ENCODE peak calls at places on chromosome 5, in five cellular contexts. One of them, this sample, is unnamed.

GRCh38 chr5:93145767-93146166 is 435.3 kb downstream of the NR2F1-AS1 start:
- DNase-seq in pons: no peak
- DNase-seq in EH: peak; percentile 40
- DNase-seq in kidney tubule cell: no peak
- DNase-seq in AG20443: peak; percentile 24
- DNase-seq in this sample: peak; percentile 23

GRCh38 chr5:154211611-154212390 is 21.3 kb downstream of the GALNT10 start:
- DNase-seq in pons: no peak
- DNase-seq in EH: peak; percentile 94
- DNase-seq in kidney tubule cell: peak; percentile 65
- DNase-seq in AG20443: peak; percentile 65
- DNase-seq in this sample: no peak

GRCh38 chr5:172817664-172818063 is 16.4 kb upstream of the ERGIC1 start:
- DNase-seq in pons: no peak
- DNase-seq in EH: no peak
- DNase-seq in kidney tubule cell: no peak
- DNase-seq in AG20443: no peak
- DNase-seq in this sample: no peak

GRCh38 chr5:28779161-28779754 is 1740.9 kb upstream of the CDH9 start:
- DNase-seq in pons: no peak
- DNase-seq in EH: no peak
- DNase-seq in kidney tubule cell: no peak
- DNase-seq in AG20443: no peak
- DNase-seq in this sample: peak; percentile 13

GRCh38 chr5:136420168-136420916 is 55.0 kb upstream of the TRPC7 start:
- DNase-seq in pons: no peak
- DNase-seq in EH: no peak
- DNase-seq in kidney tubule cell: no peak
- DNase-seq in AG20443: no peak
- DNase-seq in this sample: no peak

GRCh38 chr5:136016945-136017530 is 11.8 kb upstream of the TGFBI start:
- DNase-seq in pons: peak; percentile 76
- DNase-seq in EH: peak; percentile 93
- DNase-seq in kidney tubule cell: peak; percentile 100
- DNase-seq in AG20443: peak; percentile 65
- DNase-seq in this sample: peak; percentile 99

GRCh38 chr5:147397616-147398015 is 112.3 kb downstream of the DPYSL3 start:
- DNase-seq in pons: no peak
- DNase-seq in EH: no peak
- DNase-seq in kidney tubule cell: no peak
- DNase-seq in AG20443: no peak
- DNase-seq in this sample: no peak

GRCh38 chr5:173473293-173473692 is 143.2 kb downstream of the BOD1 start:
- DNase-seq in pons: no peak
- DNase-seq in EH: peak; percentile 45
- DNase-seq in kidney tubule cell: peak; percentile 12
- DNase-seq in AG20443: no peak
- DNase-seq in this sample: no peak

GRCh38 chr5:174327317-174327864 is 281.9 kb downstream of the NSG2 start:
- DNase-seq in pons: peak; percentile 22
- DNase-seq in EH: peak; percentile 85
- DNase-seq in kidney tubule cell: peak; percentile 73
- DNase-seq in AG20443: peak; percentile 77
- DNase-seq in this sample: peak; percentile 91

GRCh38 chr5:39283231-39283818 is 64.0 kb upstream of the FYB1 start:
- DNase-seq in pons: peak; percentile 87
- DNase-seq in EH: peak; percentile 78
- DNase-seq in kidney tubule cell: peak; percentile 86
- DNase-seq in AG20443: peak; percentile 79
- DNase-seq in this sample: peak; percentile 65

GRCh38 chr5:73193592-73193991 is 20.6 kb downstream of the TMEM174 start:
- DNase-seq in pons: no peak
- DNase-seq in EH: no peak
- DNase-seq in kidney tubule cell: no peak
- DNase-seq in AG20443: no peak
- DNase-seq in this sample: no peak

GRCh38 chr5:35369965-35370790 is 139.9 kb upstream of the PRLR start:
- DNase-seq in pons: peak; percentile 13
- DNase-seq in EH: no peak
- DNase-seq in kidney tubule cell: no peak
- DNase-seq in AG20443: no peak
- DNase-seq in this sample: peak; percentile 13

GRCh38 chr5:148843510-148844318 is 17.3 kb downstream of the ADRB2 start:
- DNase-seq in pons: no peak
- DNase-seq in EH: peak; percentile 68
- DNase-seq in kidney tubule cell: peak; percentile 43
- DNase-seq in AG20443: peak; percentile 44
- DNase-seq in this sample: no peak

GRCh38 chr5:1181451-1182359 is 19.7 kb upstream of the SLC6A19 start:
- DNase-seq in pons: no peak
- DNase-seq in EH: no peak
- DNase-seq in kidney tubule cell: no peak
- DNase-seq in AG20443: no peak
- DNase-seq in this sample: no peak

GRCh38 chr5:179345429-179346321 is at the start of gene ADAMTS2:
- DNase-seq in pons: peak; percentile 2
- DNase-seq in EH: peak; percentile 82
- DNase-seq in kidney tubule cell: peak; percentile 8
- DNase-seq in AG20443: peak; percentile 93
- DNase-seq in this sample: peak; percentile 66

GRCh38 chr5:75274486-75274885 is 37.8 kb upstream of the ANKRD31 start:
- DNase-seq in pons: no peak
- DNase-seq in EH: no peak
- DNase-seq in kidney tubule cell: no peak
- DNase-seq in AG20443: no peak
- DNase-seq in this sample: no peak

GRCh38 chr5:126052120-126052519 is 371.1 kb upstream of the GRAMD2B start:
- DNase-seq in pons: no peak
- DNase-seq in EH: no peak
- DNase-seq in kidney tubule cell: no peak
- DNase-seq in AG20443: no peak
- DNase-seq in this sample: no peak

GRCh38 chr5:149062371-149063016 is 368 bp downstream of the SH3TC2 start:
- DNase-seq in pons: no peak
- DNase-seq in EH: peak; percentile 98
- DNase-seq in kidney tubule cell: peak; percentile 97
- DNase-seq in AG20443: peak; percentile 87
- DNase-seq in this sample: peak; percentile 69

GRCh38 chr5:59069438-59070079 is 486.7 kb downstream of the RAB3C start:
- DNase-seq in pons: peak; percentile 64
- DNase-seq in EH: peak; percentile 91
- DNase-seq in kidney tubule cell: peak; percentile 96
- DNase-seq in AG20443: peak; percentile 88
- DNase-seq in this sample: peak; percentile 80

GRCh38 chr5:80033513-80033912 is 1.6 kb upstream of the THBS4 start:
- DNase-seq in pons: no peak
- DNase-seq in EH: no peak
- DNase-seq in kidney tubule cell: no peak
- DNase-seq in AG20443: no peak
- DNase-seq in this sample: no peak

GRCh38 chr5:137954131-137954879 is 65.0 kb downstream of the PKD2L2 start:
- DNase-seq in pons: no peak
- DNase-seq in EH: peak; percentile 95
- DNase-seq in kidney tubule cell: peak; percentile 66
- DNase-seq in AG20443: peak; percentile 86
- DNase-seq in this sample: peak; percentile 69

GRCh38 chr5:150121448-150122157 is 34.0 kb downstream of the PDGFRB start:
- DNase-seq in pons: no peak
- DNase-seq in EH: no peak
- DNase-seq in kidney tubule cell: no peak
- DNase-seq in AG20443: no peak
- DNase-seq in this sample: no peak

GRCh38 chr5:172383231-172383802 is 71.0 kb downstream of the SH3PXD2B start:
- DNase-seq in pons: no peak
- DNase-seq in EH: peak; percentile 58
- DNase-seq in kidney tubule cell: peak; percentile 72
- DNase-seq in AG20443: no peak
- DNase-seq in this sample: peak; percentile 85

GRCh38 chr5:78497573-78498533 is 137.4 kb downstream of the SCAMP1 start:
- DNase-seq in pons: no peak
- DNase-seq in EH: no peak
- DNase-seq in kidney tubule cell: no peak
- DNase-seq in AG20443: no peak
- DNase-seq in this sample: no peak

GRCh38 chr5:78251663-78252284 is 42.7 kb downstream of the AP3B1 start:
- DNase-seq in pons: no peak
- DNase-seq in EH: no peak
- DNase-seq in kidney tubule cell: no peak
- DNase-seq in AG20443: no peak
- DNase-seq in this sample: no peak

GRCh38 chr5:37619353-37619752 is 220.5 kb downstream of the GDNF start:
- DNase-seq in pons: no peak
- DNase-seq in EH: peak; percentile 72
- DNase-seq in kidney tubule cell: no peak
- DNase-seq in AG20443: peak; percentile 52
- DNase-seq in this sample: peak; percentile 11